ENCODE peak calls at places on chromosomes 3 and 15, in six cellular contexts. Y, T, U, P, Q and R are unnamed samples.

GRCh38 chr15:27249723-27250160 is 278.8 kb downstream of the GABRG3 start:
- DNase-seq in Y (no peak), T (no peak), U (no peak), P (no peak), Q (no peak), R (no peak)

GRCh38 chr3:36600413-36600812 is 163.9 kb downstream of the DCLK3 start:
- DNase-seq in Y (no peak), T (no peak), U (no peak), P (no peak), Q (no peak), R (no peak)

GRCh38 chr3:139037478-139037877 is 7.2 kb downstream of the PRR23C start:
- DNase-seq in Y (no peak), T (no peak), U (no peak), P (no peak), Q (no peak), R (no peak)

GRCh38 chr3:189500299-189500698 is 130.9 kb upstream of the TP63 start:
- DNase-seq in Y (no peak), T (no peak), U (no peak), P (no peak), Q (no peak), R (no peak)

GRCh38 chr3:31532587-31533168 is at the start of gene STT3B:
- DNase-seq in Y (no peak), T (peak; percentile 88), U (no peak), P (peak; percentile 55), Q (peak; percentile 85), R (peak; percentile 90)

GRCh38 chr3:126480864-126481263 is 5.2 kb upstream of the ZXDC start:
- DNase-seq in Y (no peak), T (peak; percentile 62), U (no peak), P (no peak), Q (no peak), R (no peak)

GRCh38 chr3:123082370-123083065 is 15.7 kb downstream of the PDIA5 start:
- DNase-seq in Y (no peak), T (no peak), U (no peak), P (no peak), Q (no peak), R (no peak)

GRCh38 chr3:108603689-108604088 is 14.2 kb downstream of the DZIP3 start:
- DNase-seq in Y (no peak), T (no peak), U (peak; percentile 45), P (no peak), Q (peak; percentile 52), R (no peak)

GRCh38 chr3:196931828-196932587 is 10.3 kb downstream of the NCBP2 start:
- DNase-seq in Y (no peak), T (no peak), U (no peak), P (no peak), Q (no peak), R (no peak)

GRCh38 chr15:89071471-89071870 is 16.8 kb upstream of the ABHD2 start:
- DNase-seq in Y (no peak), T (no peak), U (no peak), P (no peak), Q (no peak), R (no peak)

GRCh38 chr3:134597390-134597975 is 53.3 kb downstream of the KY start:
- DNase-seq in Y (no peak), T (no peak), U (no peak), P (no peak), Q (no peak), R (no peak)

GRCh38 chr15:100057281-100057680 is 284.5 kb downstream of the ADAMTS17 start:
- DNase-seq in Y (no peak), T (no peak), U (no peak), P (no peak), Q (no peak), R (no peak)

GRCh38 chr3:34676431-34676830 is 878.0 kb downstream of the PDCD6IP start:
- DNase-seq in Y (no peak), T (no peak), U (no peak), P (no peak), Q (no peak), R (no peak)

GRCh38 chr3:162704238-162704637 is 1207.6 kb downstream of the OTOL1 start:
- DNase-seq in Y (no peak), T (no peak), U (no peak), P (no peak), Q (no peak), R (no peak)

GRCh38 chr3:128231596-128231995 is 78.3 kb downstream of the EEFSEC start:
- DNase-seq in Y (no peak), T (no peak), U (no peak), P (no peak), Q (no peak), R (no peak)

GRCh38 chr3:32571192-32571485 is 481 bp upstream of the DYNC1LI1 start:
- DNase-seq in Y (no peak), T (no peak), U (no peak), P (no peak), Q (no peak), R (no peak)

GRCh38 chr3:195699148-195699771 is 21.5 kb upstream of the MUC20 start:
- DNase-seq in Y (no peak), T (no peak), U (no peak), P (no peak), Q (no peak), R (no peak)

GRCh38 chr3:139588450-139588849 is 48.9 kb upstream of the RBP1 start:
- DNase-seq in Y (no peak), T (no peak), U (no peak), P (no peak), Q (peak; percentile 41), R (no peak)

GRCh38 chr3:20022954-20023644 is 11.0 kb upstream of the PP2D1 start:
- DNase-seq in Y (no peak), T (no peak), U (no peak), P (no peak), Q (no peak), R (no peak)
- H3K27me3 ChIP-seq in Y (no peaks in the 10 kb centered on the region), T (no peaks in the 10 kb centered on the region), U (no peaks in the 10 kb centered on the region), P (no peaks in the 10 kb centered on the region), Q (no peaks in the 10 kb centered on the region), R (no peaks in the 10 kb centered on the region)

DNA sequence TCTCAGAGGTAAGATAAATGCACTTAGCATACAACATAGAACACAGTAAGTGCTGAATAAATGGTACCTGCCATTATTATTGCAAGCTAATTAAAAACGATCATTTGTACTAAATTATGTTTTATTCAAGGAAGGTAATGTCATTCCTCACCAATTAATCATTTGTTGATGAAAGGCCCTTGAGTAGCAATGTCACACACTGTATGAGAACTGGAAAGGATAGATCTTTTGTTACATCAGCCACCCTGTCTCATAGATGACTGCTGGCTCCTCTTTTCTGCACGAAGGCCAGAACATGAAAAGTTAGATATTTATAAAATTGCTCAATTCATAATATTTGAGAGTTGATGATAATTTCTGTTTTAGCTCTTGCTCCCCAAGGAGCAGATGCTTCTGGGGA is 415.4 kb downstream of the RBMS3 start:
- DNase-seq in Y (no peak), T (no peak), U (no peak), P (no peak), Q (no peak), R (no peak)
- H3K27me3 ChIP-seq in Y (no peaks in the 10 kb centered on the region), T (no peaks in the 10 kb centered on the region), U (no peaks in the 10 kb centered on the region), P (no peaks in the 10 kb centered on the region), Q (no peaks in the 10 kb centered on the region), R (no peaks in the 10 kb centered on the region)

DNA sequence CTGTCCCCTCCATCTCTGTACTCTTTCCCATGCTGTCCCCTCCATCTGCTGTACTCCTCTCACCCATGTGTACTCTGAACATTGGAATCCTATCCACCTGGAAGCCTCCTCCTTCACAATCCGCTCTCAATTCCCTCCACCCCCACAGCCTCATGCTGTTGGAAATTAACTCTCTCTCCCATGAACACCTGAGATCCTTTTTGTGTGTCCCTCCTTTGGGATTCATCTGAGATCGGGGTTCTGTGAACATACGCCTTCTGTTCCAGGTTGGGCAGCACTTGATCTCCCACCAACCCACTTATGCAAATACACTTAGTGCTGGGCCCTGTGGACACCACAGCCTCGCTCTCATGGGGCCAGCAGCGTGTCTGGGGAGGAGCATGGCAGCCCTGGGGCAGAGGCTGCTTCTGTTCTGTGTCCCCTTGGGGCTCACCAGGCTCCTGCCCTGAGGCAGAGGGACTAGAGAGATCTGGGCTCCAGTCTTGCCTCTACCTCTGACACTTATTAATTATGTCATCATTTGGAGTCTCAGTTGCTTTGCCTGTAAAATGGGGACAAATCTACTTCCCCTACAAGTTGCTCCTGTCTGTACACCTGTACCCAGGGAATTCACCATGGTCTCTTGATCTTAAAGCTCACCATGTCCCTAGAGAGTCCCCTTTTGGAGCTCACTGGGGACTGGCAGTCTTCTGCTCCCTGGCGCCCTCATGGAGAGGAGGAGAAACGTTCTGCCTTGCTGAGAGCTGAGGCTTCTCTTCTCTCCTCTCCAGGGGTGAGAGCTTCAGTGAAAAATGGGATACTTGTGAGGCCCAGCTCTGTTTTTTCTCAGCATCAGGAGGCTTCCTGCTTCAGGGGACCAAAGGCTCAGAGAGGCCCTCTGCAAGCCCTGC is 42.7 kb downstream of the ITGA11 start:
- DNase-seq in Y (peak; percentile 6), T (no peak), U (no peak), P (no peak), Q (no peak), R (peak; percentile 21)
- H3K27me3 ChIP-seq in Y (no peaks in the 10 kb centered on the region), T (no peaks in the 10 kb centered on the region), U (peaks cover 3% of the 10 kb centered on the region), P (no peaks in the 10 kb centered on the region), Q (no peaks in the 10 kb centered on the region), R (no peaks in the 10 kb centered on the region)

DNA sequence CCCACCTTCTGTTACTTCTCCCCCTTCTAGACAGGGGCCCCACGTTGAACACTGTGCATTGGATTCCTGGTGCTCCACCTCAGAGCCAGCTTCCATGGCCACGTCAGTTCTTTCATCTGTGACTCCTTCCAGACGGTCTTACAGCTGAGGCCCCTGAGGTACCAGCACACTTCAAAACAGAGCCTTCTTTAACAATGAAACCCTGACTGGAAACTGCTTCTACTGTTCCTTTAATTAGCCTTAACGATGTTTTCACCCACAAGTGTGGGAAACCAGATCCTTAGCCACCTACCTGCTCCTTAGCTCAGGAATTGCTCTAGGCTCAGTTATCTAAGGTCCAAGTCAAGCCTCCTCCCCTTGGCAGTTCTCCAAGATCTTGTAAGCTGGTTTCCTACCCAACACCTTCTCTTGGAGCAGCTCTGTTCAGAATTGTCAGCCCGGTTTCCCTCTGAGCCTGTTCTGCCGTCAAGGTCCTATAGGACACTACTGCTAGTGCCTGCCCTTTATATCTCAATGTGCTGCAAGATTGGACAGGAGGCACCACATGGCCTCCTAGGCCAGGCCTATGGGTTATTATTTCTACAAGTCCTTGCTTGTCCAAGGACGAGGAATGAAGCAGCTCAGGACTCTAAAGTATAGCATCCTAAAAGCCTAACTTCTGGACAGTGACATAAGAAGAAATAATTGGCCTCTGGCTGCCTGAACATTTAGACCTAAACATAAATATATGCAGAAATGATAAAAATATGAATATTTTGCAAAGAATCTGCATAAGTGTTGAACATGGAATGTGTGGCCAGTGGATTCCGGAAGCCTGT is 80.6 kb downstream of the FMN1 start:
- DNase-seq in Y (no peak), T (no peak), U (no peak), P (no peak), Q (peak; percentile 77), R (no peak)
- H3K27me3 ChIP-seq in Y (no peaks in the 10 kb centered on the region), T (no peaks in the 10 kb centered on the region), U (no peaks in the 10 kb centered on the region), P (no peaks in the 10 kb centered on the region), Q (no peaks in the 10 kb centered on the region), R (no peaks in the 10 kb centered on the region)

DNA sequence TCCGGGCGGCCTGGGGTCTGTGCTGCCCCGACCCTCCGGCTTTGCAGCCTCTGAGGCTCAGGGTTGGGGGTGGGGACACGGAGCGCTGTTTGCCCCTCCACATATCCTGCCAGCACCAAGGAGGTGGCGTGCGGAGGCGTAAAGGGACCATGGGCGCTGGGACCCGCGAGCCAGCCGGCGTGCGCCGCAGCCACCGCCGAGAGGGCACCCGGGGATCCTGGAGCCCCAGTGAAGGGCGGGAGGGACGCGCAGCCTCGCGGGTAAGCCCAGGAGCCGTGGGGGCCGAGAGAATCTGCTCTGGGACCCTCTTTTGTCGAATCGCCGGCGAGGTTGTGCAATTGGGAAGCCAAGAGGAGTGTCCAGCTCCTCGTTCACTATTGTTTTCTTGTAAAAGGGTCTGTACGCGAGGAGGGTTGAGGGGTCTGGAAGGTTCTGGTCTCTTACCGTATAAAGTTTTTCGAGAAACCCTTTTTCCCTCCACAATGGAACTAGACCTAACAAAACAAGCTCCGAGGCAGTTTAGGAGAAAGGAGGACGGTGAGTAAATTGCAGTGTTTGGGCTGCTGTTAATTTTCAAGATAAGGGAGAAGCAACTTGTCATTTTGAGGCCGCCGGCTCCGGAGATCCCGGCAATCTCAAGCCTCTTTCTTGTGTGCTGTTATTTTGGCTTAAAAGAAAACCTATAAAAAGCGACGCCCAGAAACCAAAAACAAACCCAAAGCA is 29.9 kb upstream of the ST3GAL6 start:
- DNase-seq in Y (no peak), T (peak; percentile 62), U (peak; percentile 5), P (no peak), Q (no peak), R (peak; percentile 27)
- H3K27me3 ChIP-seq in Y (no peaks in the 10 kb centered on the region), T (no peaks in the 10 kb centered on the region), U (peaks cover 21% of the 10 kb centered on the region), P (no peaks in the 10 kb centered on the region), Q (peaks cover 9% of the 10 kb centered on the region), R (no peaks in the 10 kb centered on the region)